ENCODE peak calls at places on chromosomes 3 and 15, in seven cellular contexts. H, R, W, I, Q, E and G are unnamed samples.
A peak's percentile ranks its signal among the peaks of the same experiment; 100 is the strongest.

GRCh38 chr3:111571272-111571671 is 23.9 kb downstream of the ZBED2 start:
- DNase-seq in H (no peak), R (no peak), W (no peak), I (no peak), Q (no peak), E (no peak), G (no peak)

GRCh38 chr3:124419303-124419702 is 310.9 kb upstream of the UMPS start:
- DNase-seq in H (no peak), R (no peak), W (no peak), I (no peak), Q (peak; percentile 7), E (no peak), G (no peak)

GRCh38 chr3:196268270-196269163 is 19.0 kb downstream of the PCYT1A start:
- DNase-seq in H (no peak), R (no peak), W (peak; percentile 93), I (no peak), Q (no peak), E (no peak), G (no peak)

GRCh38 chr3:139540686-139541085 is 1.1 kb upstream of the RBP1 start:
- DNase-seq in H (no peak), R (no peak), W (no peak), I (no peak), Q (no peak), E (no peak), G (peak; percentile 75)

GRCh38 chr15:99729920-99730319 is 3.3 kb downstream of the LYSMD4 start:
- DNase-seq in H (no peak), R (no peak), W (peak; percentile 39), I (no peak), Q (peak; percentile 37), E (no peak), G (no peak)

GRCh38 chr15:91186892-91187644 is 87.0 kb downstream of the SV2B start:
- DNase-seq in H (no peak), R (no peak), W (no peak), I (peak; percentile 61), Q (peak; percentile 46), E (peak; percentile 9), G (peak; percentile 22)

GRCh38 chr3:14424711-14425573 is 22.5 kb downstream of the SLC6A6 start:
- DNase-seq in H (peak; percentile 22), R (no peak), W (peak; percentile 69), I (no peak), Q (peak; percentile 43), E (no peak), G (peak; percentile 33)

GRCh38 chr3:146414010-146414409 is 55.4 kb downstream of the PLSCR2 start:
- DNase-seq in H (no peak), R (no peak), W (no peak), I (no peak), Q (no peak), E (no peak), G (no peak)

GRCh38 chr15:96351801-96352593 is 21.5 kb downstream of the NR2F2 start:
- DNase-seq in H (no peak), R (no peak), W (no peak), I (no peak), Q (no peak), E (no peak), G (no peak)

GRCh38 chr3:142394921-142395622 is 52.8 kb downstream of the XRN1 start:
- DNase-seq in H (no peak), R (no peak), W (no peak), I (no peak), Q (no peak), E (no peak), G (no peak)

GRCh38 chr3:196537319-196537984 is 22.3 kb upstream of the SMCO1 start:
- DNase-seq in H (peak; percentile 63), R (peak; percentile 28), W (no peak), I (no peak), Q (peak; percentile 51), E (peak; percentile 14), G (no peak)

GRCh38 chr3:12990781-12991480 is 82.3 kb downstream of the IQSEC1 start:
- DNase-seq in H (no peak), R (no peak), W (peak; percentile 50), I (no peak), Q (no peak), E (no peak), G (no peak)

GRCh38 chr3:43629254-43629653 is 7.4 kb upstream of the ANO10 start:
- DNase-seq in H (no peak), R (no peak), W (no peak), I (no peak), Q (no peak), E (no peak), G (no peak)

GRCh38 chr3:10747341-10747740 is 68.7 kb upstream of the SLC6A11 start:
- DNase-seq in H (no peak), R (no peak), W (no peak), I (no peak), Q (no peak), E (no peak), G (no peak)

GRCh38 chr15:22786868-22787698 is 639 bp downstream of the NIPA1 start:
- DNase-seq in H (no peak), R (peak; percentile 37), W (no peak), I (peak; percentile 44), Q (peak; percentile 50), E (no peak), G (no peak)

GRCh38 chr15:29759596-29759995 is 62.7 kb downstream of the TJP1 start:
- DNase-seq in H (no peak), R (no peak), W (no peak), I (no peak), Q (no peak), E (no peak), G (no peak)

GRCh38 chr15:67745059-67745993 is 80.0 kb upstream of the SKOR1 start:
- DNase-seq in H (no peak), R (no peak), W (no peak), I (no peak), Q (no peak), E (no peak), G (no peak)

GRCh38 chr3:43180027-43180426 is 74.1 kb upstream of the POMGNT2 start:
- DNase-seq in H (no peak), R (no peak), W (no peak), I (no peak), Q (peak; percentile 65), E (peak; percentile 57), G (no peak)

GRCh38 chr15:85149460-85150129 is 167.9 kb downstream of the PDE8A start:
- DNase-seq in H (no peak), R (no peak), W (no peak), I (no peak), Q (no peak), E (no peak), G (no peak)

GRCh38 chr3:87867001-87867400 is 191.8 kb downstream of the CGGBP1 start:
- DNase-seq in H (no peak), R (no peak), W (no peak), I (no peak), Q (no peak), E (no peak), G (no peak)

GRCh38 chr3:189508784-189509489 is 122.3 kb upstream of the TP63 start:
- DNase-seq in H (no peak), R (no peak), W (no peak), I (no peak), Q (no peak), E (no peak), G (no peak)

GRCh38 chr3:105647047-105647446 is 221.8 kb downstream of the CBLB start:
- DNase-seq in H (no peak), R (peak; percentile 13), W (peak; percentile 88), I (no peak), Q (no peak), E (peak; percentile 7), G (no peak)